ENCODE peak calls at places on chromosome 20, in four cellular contexts. M is activated CD4-positive, alpha-beta T cell treated with anti-CD3 and anti-CD28 coated beads for 36 hours; V is AG09309; D is occipital lobe. Y is an unnamed sample.

GRCh38 chr20:59151820-59152219 is 11.8 kb upstream of the ZNF831 start:
- DNase-seq in M (peak), V (no peak), D (no peak), Y (no peak)

GRCh38 chr20:20466341-20466879 is 98.5 kb downstream of the INSM1 start:
- DNase-seq in M (peak), V (peak), D (no peak), Y (no peak)

GRCh38 chr20:49741940-49742339 is 28.3 kb upstream of the B4GALT5 start:
- DNase-seq in M (no peak), V (no peak), D (no peak), Y (no peak)

GRCh38 chr20:40016359-40016758 is 672.7 kb downstream of the MAFB start:
- DNase-seq in M (no peak), V (no peak), D (no peak), Y (no peak)

GRCh38 chr20:49259284-49259683 is 18.6 kb downstream of the ZNFX1 start:
- DNase-seq in M (no peak), V (no peak), D (no peak), Y (no peak)

GRCh38 chr20:35648836-35649235 is 15.9 kb downstream of the CPNE1 start:
- DNase-seq in M (no peak), V (no peak), D (no peak), Y (no peak)

GRCh38 chr20:6075428-6076219 is 21.8 kb upstream of the LRRN4 start:
- DNase-seq in M (no peak), V (no peak), D (no peak), Y (no peak)

GRCh38 chr20:846894-847278 is 13.4 kb downstream of the FAM110A start:
- DNase-seq in M (peak), V (no peak), D (no peak), Y (peak)

GRCh38 chr20:60512436-60512835 is 554.2 kb downstream of the CDH26 start:
- DNase-seq in M (no peak), V (peak), D (no peak), Y (no peak)

GRCh38 chr20:11372831-11373230 is 544.9 kb upstream of the BTBD3 start:
- DNase-seq in M (no peak), V (no peak), D (no peak), Y (no peak)

GRCh38 chr20:38152175-38153010 is 12.7 kb downstream of the TGM2 start:
- DNase-seq in M (peak), V (no peak), D (no peak), Y (peak)

GRCh38 chr20:9206486-9206885 is 137.6 kb downstream of the PLCB4 start:
- DNase-seq in M (no peak), V (no peak), D (no peak), Y (no peak)

GRCh38 chr20:52105045-52105572 is 86.5 kb downstream of the ZFP64 start:
- DNase-seq in M (peak), V (no peak), D (no peak), Y (no peak)

GRCh38 chr20:62935968-62936585 is 1.9 kb upstream of the GID8 start:
- DNase-seq in M (no peak), V (no peak), D (no peak), Y (no peak)